ENCODE peak calls at places on chromosomes 3 and 15, in nine cellular contexts. B is NCI-H1417; J is activated T-helper 1 cell treated with anti-CD3 and anti-CD28 coated beads, Interleukin-12 subunit alpha, Interleukin-12 subunit beta, Interleukin-2, Interleukin-4 antibody, amounts not matched to agents 30 ng/mL and 10 ng/mL and 1 ng/mL, durations not matched to agents 14 hours and 24 hours and 36 hours; E is heart left ventricle; I is body of pancreas; X is astrocyte; K is heart right ventricle; S is fibroblast of gingiva; C is stimulated activated CD8-positive, alpha-beta memory T cell treated with anti-CD3 and anti-CD28 coated beads, Interleukin-7, amount 100 ng/mL, for 24 hours. R is an unnamed sample.

GRCh38 chr3:194300392-194300758 is 50.8 kb downstream of the CPN2 start:
- DNase-seq in B (no peak), J (no peak), E (peak; percentile 84), I (peak; percentile 76), X (peak; percentile 75), K (peak; percentile 87), S (peak; percentile 52), C (no peak), R (no peak)

GRCh38 chr3:38687306-38687705 is 37.8 kb upstream of the SCN5A start:
- DNase-seq in B (no peak), J (no peak), E (no peak), I (no peak), X (no peak), K (no peak), S (no peak), C (no peak), R (no peak)

GRCh38 chr3:106824856-106825255 is 552.4 kb upstream of the CCDC54 start:
- DNase-seq in B (no peak), J (no peak), E (no peak), I (peak; percentile 26), X (peak; percentile 80), K (no peak), S (peak; percentile 52), C (no peak), R (no peak)

GRCh38 chr3:142976621-142977398 is 13.3 kb upstream of the PAQR9 start:
- DNase-seq in B (no peak), J (no peak), E (peak; percentile 87), I (peak; percentile 81), X (peak; percentile 94), K (peak; percentile 85), S (peak; percentile 83), C (no peak), R (no peak)

GRCh38 chr3:193396451-193397244 is 18.1 kb upstream of the ATP13A5 start:
- DNase-seq in B (no peak), J (no peak), E (no peak), I (no peak), X (peak; percentile 39), K (no peak), S (no peak), C (no peak), R (no peak)

GRCh38 chr15:81752149-81752942 is 293.5 kb downstream of the MEX3B start:
- DNase-seq in B (peak; percentile 83), J (no peak), E (peak; percentile 33), I (peak; percentile 58), X (no peak), K (peak; percentile 36), S (peak; percentile 18), C (no peak), R (peak; percentile 83)

GRCh38 chr3:114393367-114394072 is 99.7 kb downstream of the TIGIT start:
- DNase-seq in B (no peak), J (no peak), E (peak; percentile 25), I (no peak), X (no peak), K (no peak), S (peak; percentile 62), C (no peak), R (no peak)

GRCh38 chr15:58369261-58369699 is 62.5 kb upstream of the LIPC start:
- DNase-seq in B (no peak), J (peak; percentile 51), E (no peak), I (no peak), X (peak; percentile 92), K (no peak), S (peak; percentile 34), C (no peak), R (no peak)

GRCh38 chr3:136932518-136932917 is 25.3 kb upstream of the IL20RB start:
- DNase-seq in B (no peak), J (no peak), E (no peak), I (no peak), X (no peak), K (no peak), S (peak; percentile 11), C (no peak), R (no peak)

GRCh38 chr3:124084398-124084881 is 92.5 kb upstream of the ROPN1 start:
- DNase-seq in B (no peak), J (no peak), E (no peak), I (no peak), X (no peak), K (no peak), S (peak; percentile 90), C (no peak), R (no peak)

R was measured in retina.